ENCODE peak calls at places on chromosomes 7 and 10, in four cellular contexts. W is HepG2, T is K562, L is GM12878. O is an unnamed sample.
A peak's percentile ranks its signal among the peaks of the same experiment; 100 is the strongest.

GRCh38 chr10:132110713-132111112 is 45.0 kb downstream of the JAKMIP3 start:
- DNase-seq in W (no peak), T (no peak), L (no peak), O (no peak)

GRCh38 chr7:76310102-76310957 is 7.9 kb downstream of the HSPB1 start:
- DNase-seq in W (no peak), T (peak; percentile 50), L (no peak), O (no peak)

GRCh38 chr7:139661043-139661440 is 116.8 kb downstream of the HIPK2 start:
- DNase-seq in W (no peak), T (no peak), L (no peak), O (no peak)

GRCh38 chr10:114239117-114239993 is at the start of gene VWA2:
- DNase-seq in W (no peak), T (no peak), L (no peak), O (peak; percentile 51)

GRCh38 chr10:77603529-77603927 is 34.1 kb downstream of the KCNMA1 start:
- DNase-seq in W (no peak), T (no peak), L (no peak), O (no peak)

GRCh38 chr7:20991544-20991943 is 204.9 kb upstream of the SP8 start:
- DNase-seq in W (no peak), T (no peak), L (no peak), O (no peak)

GRCh38 chr7:78395298-78396120 is 596.9 kb downstream of the PHTF2 start:
- DNase-seq in W (no peak), T (no peak), L (no peak), O (no peak)

GRCh38 chr10:44591911-44592310 is 207.0 kb upstream of the CXCL12 start:
- DNase-seq in W (no peak), T (no peak), L (no peak), O (no peak)

GRCh38 chr7:156107957-156108356 is 295.7 kb upstream of the SHH start:
- DNase-seq in W (no peak), T (no peak), L (no peak), O (no peak)

DNA sequence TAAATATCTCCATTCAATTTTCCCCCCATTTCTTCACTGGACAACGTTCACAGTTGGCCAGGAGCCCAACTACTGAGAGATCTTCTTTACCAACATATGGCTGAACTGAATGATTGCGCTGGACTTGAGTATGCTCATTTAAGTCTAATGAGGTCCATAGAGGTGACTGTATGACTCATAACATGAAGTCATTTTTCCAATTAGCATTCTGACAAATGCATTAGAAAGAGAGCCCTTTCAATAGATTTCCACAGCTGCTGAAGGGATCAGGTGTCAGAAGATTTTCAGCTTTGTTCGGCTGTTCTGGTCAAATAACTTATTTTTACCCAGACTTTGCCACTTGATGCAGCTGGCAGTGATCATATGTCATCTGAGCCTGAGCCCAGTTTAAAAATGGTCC is 438.0 kb downstream of the ETV1 start:
- DNase-seq in W (no peak), T (no peak), L (no peak), O (no peak)
- TF ChIP-seq FOXK2 in W (no peak), T (no peak), L (no peak), O (no peak)

DNA sequence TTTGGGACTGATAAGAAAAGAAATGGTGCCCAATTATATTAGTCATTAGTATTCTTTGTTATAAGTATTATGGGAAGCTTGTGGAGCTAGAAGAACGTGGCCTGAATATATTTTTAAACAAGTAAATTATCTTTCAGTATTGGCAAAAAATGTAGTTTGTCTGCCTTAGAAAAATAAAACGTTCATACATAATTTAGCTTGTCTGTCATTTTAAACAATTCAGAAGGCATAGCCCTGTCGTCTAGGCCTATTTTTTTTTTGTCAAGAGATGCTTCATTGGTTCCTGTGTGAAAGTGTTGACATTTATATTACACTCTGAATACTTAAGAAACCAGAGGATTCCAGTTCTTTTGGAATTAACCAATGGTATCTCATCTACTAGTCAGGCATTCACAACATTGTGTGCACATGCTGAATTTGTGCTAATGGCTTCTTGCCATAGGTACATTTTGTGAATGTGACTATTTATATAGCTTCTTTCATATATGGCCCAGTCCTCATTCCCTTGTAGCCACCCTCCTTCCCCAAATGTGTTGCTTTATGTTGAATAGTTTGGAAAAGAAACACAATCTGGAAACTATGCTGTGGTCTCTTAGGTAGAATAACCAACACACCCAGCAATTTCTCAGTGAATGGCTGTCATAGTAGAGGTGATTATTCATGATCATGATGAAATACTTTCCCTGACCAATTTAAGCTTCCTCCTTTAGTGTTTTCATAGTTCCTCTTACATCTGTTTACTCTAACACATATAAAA is 435.8 kb downstream of the EXOC4 start:
- DNase-seq in W (no peak), T (no peak), L (no peak), O (no peak)
- TF ChIP-seq BHLHE40 in W (no peak), T (no peak), L (no peak), O (no peak)

GRCh38 chr10:126661841-126662520 is 8.5 kb downstream of the C10orf90 start:
- DNase-seq in W (no peak), T (no peak), L (no peak), O (no peak)
- TF ChIP-seq SP1 in W (no peak), T (no peak), L (no peak), O (no peak)

GRCh38 chr10:69389827-69390490 is 26.8 kb downstream of the TACR2 start:
- DNase-seq in W (no peak), T (peak; percentile 65), L (no peak), O (no peak)
- TF ChIP-seq FOXK2 in W (no peak), T (no peak), L (no peak), O (no peak)

DNA sequence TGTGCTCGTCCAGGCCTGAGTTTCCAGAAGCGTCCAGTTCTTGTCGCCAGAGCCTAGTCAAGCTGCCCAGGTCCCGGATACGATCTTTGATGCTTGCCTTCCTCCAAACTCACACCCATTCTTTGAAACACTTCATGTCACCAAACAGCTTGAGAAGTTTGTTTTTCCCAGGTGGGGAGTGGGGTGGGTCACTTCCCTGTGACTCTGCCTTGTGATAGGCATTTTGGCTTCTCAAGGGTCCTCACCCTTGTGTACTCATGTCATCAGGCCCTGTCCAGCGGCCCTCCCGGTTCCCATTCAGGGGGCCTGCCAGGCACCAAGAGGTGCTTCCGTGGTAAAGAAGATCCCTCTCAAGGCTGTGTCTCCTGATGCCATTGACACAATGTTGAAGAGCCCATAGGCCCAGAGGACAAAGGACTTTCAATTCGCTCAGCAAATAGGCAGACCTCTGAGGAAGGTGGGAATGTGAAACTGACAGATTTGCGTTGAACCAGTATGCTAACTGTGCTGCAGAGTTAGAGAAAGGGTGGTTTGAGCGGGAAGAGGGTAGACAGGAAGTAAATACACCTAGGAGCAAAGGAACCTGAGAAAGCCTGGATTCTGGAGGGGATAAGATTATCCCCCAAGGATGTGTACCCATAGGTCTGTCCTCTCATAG is 24.7 kb upstream of the SFTPA1 start:
- DNase-seq in W (no peak), T (no peak), L (no peak), O (no peak)
- TF ChIP-seq BHLHE40 in W (no peak), T (no peak), L (no peak), O (no peak)

GRCh38 chr7:117581424-117581823 is 101.6 kb downstream of the CFTR start:
- DNase-seq in W (no peak), T (no peak), L (no peak), O (no peak)
- TF ChIP-seq SP1 in W (no peak), T (no peak), L (no peak), O (no peak)

DNA sequence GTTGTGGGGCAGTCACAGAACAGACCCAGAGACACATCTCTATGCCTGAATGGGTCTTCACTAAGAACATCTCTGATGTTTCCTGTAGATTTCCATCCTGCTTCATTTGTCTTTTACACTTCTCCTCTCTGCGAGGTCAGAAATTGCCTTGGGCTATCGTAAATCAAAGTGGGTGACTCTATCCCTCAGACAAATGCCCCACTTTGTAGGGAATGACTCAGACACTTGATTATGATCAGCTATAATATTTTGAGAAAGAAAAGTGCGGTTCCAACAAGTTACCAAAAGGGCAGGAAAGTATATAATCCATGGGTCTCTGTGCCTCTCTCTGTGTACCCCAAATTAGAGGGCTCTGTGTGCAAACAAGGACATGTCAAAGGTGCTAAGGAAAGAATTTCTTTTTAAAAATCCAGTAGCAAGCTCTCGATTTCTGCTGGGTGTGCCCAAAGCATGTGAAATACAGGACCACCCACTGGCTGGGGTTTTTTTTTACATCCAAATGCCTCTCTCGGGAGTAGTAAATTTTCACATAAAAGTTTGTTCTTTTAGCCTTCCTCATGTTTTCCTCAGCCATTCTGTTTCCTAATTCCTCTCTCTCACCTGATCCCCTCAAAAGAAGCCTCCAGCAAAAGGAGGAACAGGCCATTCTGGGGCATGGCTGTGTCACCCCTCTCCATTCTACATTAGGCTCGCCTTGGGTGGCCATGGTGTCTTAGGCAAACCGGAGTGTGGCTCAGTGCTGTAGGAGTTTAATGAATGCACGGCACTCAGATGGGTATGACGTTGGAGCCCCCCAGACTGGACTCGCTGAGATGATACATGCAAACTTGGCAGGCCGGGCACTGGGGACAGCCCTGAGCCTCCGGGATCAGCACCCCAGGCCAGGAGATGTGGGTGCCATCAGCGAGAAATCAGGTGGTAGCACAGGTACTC is 6.3 kb upstream of the OPN4 start:
- DNase-seq in W (no peak), T (no peak), L (no peak), O (no peak)
- TF ChIP-seq FOXK2 in W (no peak), T (no peak), L (no peak), O (no peak)

O was measured in HEK293T.